ENCODE peak calls at places on chromosomes 4 and X, in eight cellular contexts. One of them, this sample, is unnamed.

GRCh38 chrX:153609917-153610833 is 11.2 kb upstream of the CCNQ start:
- DNase-seq in fibroblast of mammary gland: peak
- DNase-seq in GM12891: peak
- DNase-seq in GM20000: peak
- DNase-seq in HS-27A: no peak
- DNase-seq in AG04450: peak
- DNase-seq in GM23338: peak
- DNase-seq in cardiac muscle cell: peak
- DNase-seq in this sample: no peak

GRCh38 chr4:176270669-176271068 is 1.6 kb upstream of the ASB5 start:
- DNase-seq in GM20000: no peak
- DNase-seq in fibroblast of mammary gland: peak
- DNase-seq in GM12891: no peak
- DNase-seq in GM23338: no peak
- DNase-seq in cardiac muscle cell: no peak
- DNase-seq in HS-27A: peak
- DNase-seq in AG04450: peak
- DNase-seq in this sample: peak

GRCh38 chr4:7798215-7798995 is 141.3 kb downstream of the AFAP1 start:
- DNase-seq in AG04450: no peak
- DNase-seq in GM12891: no peak
- DNase-seq in GM23338: no peak
- DNase-seq in cardiac muscle cell: no peak
- DNase-seq in HS-27A: no peak
- DNase-seq in fibroblast of mammary gland: peak
- DNase-seq in GM20000: no peak
- DNase-seq in this sample: no peak

GRCh38 chr4:8150152-8151090 is 8.2 kb downstream of the ABLIM2 start:
- DNase-seq in GM23338: no peak
- DNase-seq in cardiac muscle cell: no peak
- DNase-seq in GM12891: no peak
- DNase-seq in AG04450: no peak
- DNase-seq in fibroblast of mammary gland: no peak
- DNase-seq in GM20000: no peak
- DNase-seq in HS-27A: no peak
- DNase-seq in this sample: no peak

GRCh38 chr4:48780867-48781219 is 764 bp upstream of the FRYL start:
- DNase-seq in HS-27A: no peak
- DNase-seq in fibroblast of mammary gland: peak
- DNase-seq in GM23338: no peak
- DNase-seq in GM12891: no peak
- DNase-seq in GM20000: no peak
- DNase-seq in AG04450: no peak
- DNase-seq in cardiac muscle cell: no peak
- DNase-seq in this sample: no peak

GRCh38 chr4:188781655-188782054 is 642.4 kb downstream of the TRIML1 start:
- DNase-seq in GM20000: no peak
- DNase-seq in GM12891: no peak
- DNase-seq in HS-27A: no peak
- DNase-seq in GM23338: peak
- DNase-seq in cardiac muscle cell: peak
- DNase-seq in fibroblast of mammary gland: peak
- DNase-seq in AG04450: no peak
- DNase-seq in this sample: no peak

GRCh38 chr4:129641179-129641578 is 545.2 kb downstream of the C4orf33 start:
- DNase-seq in HS-27A: no peak
- DNase-seq in GM12891: no peak
- DNase-seq in fibroblast of mammary gland: peak
- DNase-seq in GM23338: peak
- DNase-seq in GM20000: peak
- DNase-seq in AG04450: no peak
- DNase-seq in cardiac muscle cell: peak
- DNase-seq in this sample: no peak

GRCh38 chr4:137156054-137156453 is 376.2 kb downstream of the PCDH18 start:
- DNase-seq in GM23338: no peak
- DNase-seq in HS-27A: peak
- DNase-seq in AG04450: peak
- DNase-seq in GM20000: no peak
- DNase-seq in GM12891: no peak
- DNase-seq in cardiac muscle cell: no peak
- DNase-seq in fibroblast of mammary gland: peak
- DNase-seq in this sample: peak

GRCh38 chr4:175947117-175947722 is 118.4 kb upstream of the WDR17 start:
- DNase-seq in GM23338: peak
- DNase-seq in fibroblast of mammary gland: peak
- DNase-seq in HS-27A: no peak
- DNase-seq in GM20000: peak
- DNase-seq in GM12891: no peak
- DNase-seq in cardiac muscle cell: peak
- DNase-seq in AG04450: peak
- DNase-seq in this sample: peak

GRCh38 chr4:109589605-109590004 is 29.6 kb downstream of the MCUB start:
- DNase-seq in cardiac muscle cell: no peak
- DNase-seq in AG04450: no peak
- DNase-seq in GM12891: no peak
- DNase-seq in fibroblast of mammary gland: no peak
- DNase-seq in GM20000: no peak
- DNase-seq in GM23338: no peak
- DNase-seq in HS-27A: no peak
- DNase-seq in this sample: no peak

GRCh38 chrX:16320765-16321355 is 153.6 kb downstream of the MAGEB17 start:
- DNase-seq in GM12891: no peak
- DNase-seq in GM23338: no peak
- DNase-seq in GM20000: no peak
- DNase-seq in fibroblast of mammary gland: peak
- DNase-seq in HS-27A: no peak
- DNase-seq in cardiac muscle cell: no peak
- DNase-seq in AG04450: peak
- DNase-seq in this sample: no peak

GRCh38 chr4:123939621-123940020 is 543.0 kb downstream of the SPRY1 start:
- DNase-seq in GM20000: no peak
- DNase-seq in GM12891: no peak
- DNase-seq in GM23338: no peak
- DNase-seq in fibroblast of mammary gland: peak
- DNase-seq in cardiac muscle cell: no peak
- DNase-seq in AG04450: peak
- DNase-seq in HS-27A: peak
- DNase-seq in this sample: peak

GRCh38 chr4:41213563-41214157 is 682 bp downstream of the APBB2 start:
- DNase-seq in GM20000: peak
- DNase-seq in GM12891: peak
- DNase-seq in HS-27A: no peak
- DNase-seq in GM23338: no peak
- DNase-seq in cardiac muscle cell: no peak
- DNase-seq in fibroblast of mammary gland: no peak
- DNase-seq in AG04450: no peak
- DNase-seq in this sample: no peak

GRCh38 chr4:42656986-42657792 is at the start of gene ATP8A1:
- DNase-seq in fibroblast of mammary gland: peak
- DNase-seq in GM23338: peak
- DNase-seq in cardiac muscle cell: peak
- DNase-seq in GM20000: peak
- DNase-seq in AG04450: peak
- DNase-seq in GM12891: peak
- DNase-seq in HS-27A: peak
- DNase-seq in this sample: no peak

GRCh38 chr4:8177956-8178355 is 19.3 kb upstream of the ABLIM2 start:
- DNase-seq in GM23338: no peak
- DNase-seq in AG04450: no peak
- DNase-seq in fibroblast of mammary gland: no peak
- DNase-seq in cardiac muscle cell: no peak
- DNase-seq in HS-27A: no peak
- DNase-seq in GM20000: no peak
- DNase-seq in GM12891: no peak
- DNase-seq in this sample: no peak

GRCh38 chr4:122728781-122729330 is 3.6 kb upstream of the BBS12 start:
- DNase-seq in HS-27A: no peak
- DNase-seq in GM20000: no peak
- DNase-seq in AG04450: no peak
- DNase-seq in cardiac muscle cell: peak
- DNase-seq in fibroblast of mammary gland: peak
- DNase-seq in GM23338: no peak
- DNase-seq in GM12891: no peak
- DNase-seq in this sample: no peak

GRCh38 chr4:92334716-92335350 is 31.1 kb downstream of the GRID2 start:
- DNase-seq in cardiac muscle cell: no peak
- DNase-seq in GM20000: no peak
- DNase-seq in HS-27A: no peak
- DNase-seq in fibroblast of mammary gland: no peak
- DNase-seq in AG04450: no peak
- DNase-seq in GM23338: no peak
- DNase-seq in GM12891: no peak
- DNase-seq in this sample: no peak

GRCh38 chrX:8433296-8434094 is 31.1 kb upstream of the VCX3B start:
- DNase-seq in HS-27A: no peak
- DNase-seq in fibroblast of mammary gland: peak
- DNase-seq in cardiac muscle cell: no peak
- DNase-seq in AG04450: no peak
- DNase-seq in GM23338: no peak
- DNase-seq in GM20000: no peak
- DNase-seq in GM12891: no peak
- DNase-seq in this sample: no peak

GRCh38 chr4:155787113-155787710 is 28.4 kb downstream of the GUCY1B1 start:
- DNase-seq in cardiac muscle cell: peak
- DNase-seq in AG04450: no peak
- DNase-seq in GM20000: peak
- DNase-seq in GM12891: no peak
- DNase-seq in HS-27A: no peak
- DNase-seq in GM23338: peak
- DNase-seq in fibroblast of mammary gland: peak
- DNase-seq in this sample: no peak

GRCh38 chrX:39318497-39319343 is 517.5 kb downstream of the MID1IP1 start:
- DNase-seq in fibroblast of mammary gland: no peak
- DNase-seq in AG04450: no peak
- DNase-seq in GM20000: no peak
- DNase-seq in GM23338: no peak
- DNase-seq in HS-27A: no peak
- DNase-seq in GM12891: no peak
- DNase-seq in cardiac muscle cell: no peak
- DNase-seq in this sample: no peak

GRCh38 chr4:80610845-80611244 is 275.3 kb downstream of the CFAP299 start:
- DNase-seq in GM12891: no peak
- DNase-seq in GM20000: peak
- DNase-seq in GM23338: no peak
- DNase-seq in fibroblast of mammary gland: peak
- DNase-seq in HS-27A: peak
- DNase-seq in cardiac muscle cell: no peak
- DNase-seq in AG04450: peak
- DNase-seq in this sample: no peak

GRCh38 chrX:115584715-115585114 is 23.7 kb downstream of the PLS3 start:
- DNase-seq in cardiac muscle cell: no peak
- DNase-seq in GM20000: no peak
- DNase-seq in HS-27A: no peak
- DNase-seq in AG04450: no peak
- DNase-seq in GM12891: no peak
- DNase-seq in fibroblast of mammary gland: peak
- DNase-seq in GM23338: no peak
- DNase-seq in this sample: no peak

GRCh38 chr4:120843840-120844527 is 78.5 kb downstream of the PRDM5 start:
- DNase-seq in cardiac muscle cell: peak
- DNase-seq in GM23338: peak
- DNase-seq in GM12891: no peak
- DNase-seq in fibroblast of mammary gland: no peak
- DNase-seq in AG04450: no peak
- DNase-seq in HS-27A: no peak
- DNase-seq in GM20000: no peak
- DNase-seq in this sample: no peak

GRCh38 chr4:148800943-148801342 is 358.7 kb upstream of the NR3C2 start:
- DNase-seq in cardiac muscle cell: no peak
- DNase-seq in fibroblast of mammary gland: no peak
- DNase-seq in GM23338: no peak
- DNase-seq in GM12891: no peak
- DNase-seq in GM20000: no peak
- DNase-seq in AG04450: no peak
- DNase-seq in HS-27A: no peak
- DNase-seq in this sample: no peak

GRCh38 chr4:171118091-171118490 is 695.1 kb upstream of the GALNTL6 start:
- DNase-seq in cardiac muscle cell: no peak
- DNase-seq in HS-27A: no peak
- DNase-seq in GM20000: no peak
- DNase-seq in GM12891: no peak
- DNase-seq in AG04450: no peak
- DNase-seq in fibroblast of mammary gland: peak
- DNase-seq in GM23338: no peak
- DNase-seq in this sample: no peak

GRCh38 chrX:13220916-13221315 is 98.9 kb downstream of the ATXN3L start:
- DNase-seq in GM12891: no peak
- DNase-seq in HS-27A: no peak
- DNase-seq in AG04450: peak
- DNase-seq in fibroblast of mammary gland: peak
- DNase-seq in cardiac muscle cell: no peak
- DNase-seq in GM20000: no peak
- DNase-seq in GM23338: no peak
- DNase-seq in this sample: no peak

This sample was measured in AG04449.